ENCODE peak calls at places on chromosomes 11 and 22, in eight cellular contexts. U is neuronal stem cell; T is stimulated activated CD4-positive, alpha-beta T cell treated with anti-CD3 and anti-CD28 coated beads, Interleukin-1b, Interleukin-23, amount 100 ng/mL, for 24 hours; C is mucosa of gallbladder; Y is IMR-90; H is tibial nerve; G is fibroblast of the aortic adventitia; O is cardiac muscle cell. K is an unnamed sample.

GRCh38 chr11:70129051-70129592 is 51.0 kb downstream of the ANO1 start:
- DNase-seq in U (no peak), T (no peak), C (no peak), Y (no peak), H (no peak), G (no peak), O (peak; percentile 27), K (no peak)

GRCh38 chr22:50189184-50189848 is 3.6 kb downstream of the TRABD start:
- DNase-seq in U (no peak), T (no peak), C (no peak), Y (no peak), H (no peak), G (no peak), O (no peak), K (no peak)

GRCh38 chr11:2525941-2526807 is 81.4 kb downstream of the KCNQ1 start:
- DNase-seq in U (no peak), T (no peak), C (no peak), Y (no peak), H (peak; percentile 3), G (no peak), O (no peak), K (no peak)

GRCh38 chr11:12211331-12212065 is 101.1 kb downstream of the MICAL2 start:
- DNase-seq in U (no peak), T (no peak), C (no peak), Y (no peak), H (no peak), G (no peak), O (no peak), K (no peak)

GRCh38 chr11:127133061-127133460 is 132.5 kb upstream of the KIRREL3 start:
- DNase-seq in U (no peak), T (no peak), C (no peak), Y (no peak), H (no peak), G (no peak), O (no peak), K (no peak)

GRCh38 chr11:68813778-68814177 is 27.9 kb downstream of the CPT1A start:
- DNase-seq in U (no peak), T (no peak), C (no peak), Y (no peak), H (no peak), G (no peak), O (no peak), K (no peak)

GRCh38 chr11:92627615-92628201 is 341.7 kb upstream of the MTNR1B start:
- DNase-seq in U (no peak), T (no peak), C (no peak), Y (peak; percentile 31), H (no peak), G (no peak), O (no peak), K (no peak)

GRCh38 chr11:57240757-57241156 is 3.7 kb upstream of the APLNR start:
- DNase-seq in U (no peak), T (no peak), C (no peak), Y (no peak), H (no peak), G (no peak), O (no peak), K (peak; percentile 52)

GRCh38 chr11:18720811-18721575 is 5.0 kb downstream of the IGSF22 start:
- DNase-seq in U (peak; percentile 80), T (peak; percentile 70), C (peak; percentile 79), Y (peak; percentile 43), H (peak; percentile 72), G (peak; percentile 43), O (peak; percentile 75), K (peak; percentile 65)

GRCh38 chr11:2928605-2929510 is at the start of gene PHLDA2:
- DNase-seq in U (no peak), T (peak; percentile 39), C (peak; percentile 78), Y (peak; percentile 85), H (no peak), G (peak; percentile 76), O (peak; percentile 73), K (peak; percentile 53)

GRCh38 chr11:47991266-47991830 is 11.0 kb downstream of the PTPRJ start:
- DNase-seq in U (no peak), T (no peak), C (no peak), Y (no peak), H (no peak), G (no peak), O (no peak), K (peak; percentile 63)

GRCh38 chr22:37089451-37089850 is 20.1 kb downstream of the TMPRSS6 start:
- DNase-seq in U (no peak), T (no peak), C (no peak), Y (peak; percentile 5), H (no peak), G (no peak), O (peak; percentile 13), K (no peak)

GRCh38 chr11:113014731-113015455 is 53.7 kb downstream of the NCAM1 start:
- DNase-seq in U (no peak), T (no peak), C (no peak), Y (no peak), H (no peak), G (no peak), O (peak; percentile 37), K (no peak)

GRCh38 chr11:116232364-116232801 is 540.4 kb downstream of the BUD13 start:
- DNase-seq in U (no peak), T (no peak), C (no peak), Y (no peak), H (no peak), G (no peak), O (no peak), K (no peak)

GRCh38 chr11:11667056-11667455 is 45.3 kb upstream of the GALNT18 start:
- DNase-seq in U (no peak), T (no peak), C (no peak), Y (no peak), H (no peak), G (peak; percentile 9), O (peak; percentile 23), K (peak; percentile 4)

K was measured in erythroblast.